ENCODE peak calls at places on chromosome 15, in nine cellular contexts. C, U, D, B, V, Z, P, K and O are unnamed samples.

GRCh38 chr15:60740231-60740630 is 261.3 kb upstream of the ICE2 start:
- DNase-seq in Z (no peak), K (no peak), C (no peak), V (no peak), U (no peak), P (no peak), D (no peak), B (no peak), O (no peak)

GRCh38 chr15:74179983-74180688 is 6.6 kb downstream of the ISLR start:
- DNase-seq in Z (no peak), K (peak; percentile 44), P (no peak), U (no peak), C (no peak), B (peak; percentile 76), V (peak; percentile 81), D (peak; percentile 34), O (no peak)

GRCh38 chr15:89837134-89837829 is 22.6 kb upstream of the ANPEP start:
- DNase-seq in K (peak; percentile 50), Z (no peak), B (no peak), V (peak; percentile 72), D (no peak), P (no peak), U (no peak), C (no peak), O (no peak)

GRCh38 chr15:100778831-100779288 is 100.8 kb upstream of the ALDH1A3 start:
- DNase-seq in D (no peak), K (no peak), B (peak; percentile 57), V (no peak), C (no peak), Z (no peak), P (peak; percentile 3), U (no peak), O (no peak)

GRCh38 chr15:57273366-57273765 is 102.9 kb upstream of the CGNL1 start:
- DNase-seq in V (no peak), K (no peak), P (no peak), Z (no peak), D (no peak), U (no peak), C (no peak), B (no peak), O (no peak)

GRCh38 chr15:94234300-94234699 is 2.9 kb downstream of the MCTP2 start:
- DNase-seq in D (no peak), V (no peak), C (no peak), P (no peak), K (no peak), B (no peak), Z (peak; percentile 57), U (no peak), O (no peak)

GRCh38 chr15:41495736-41496599 is 2.3 kb downstream of the ITPKA start:
- DNase-seq in Z (no peak), P (no peak), U (peak; percentile 60), V (no peak), C (no peak), K (no peak), D (no peak), B (no peak), O (no peak)

GRCh38 chr15:57550640-57551039 is 41.1 kb upstream of the MYZAP start:
- DNase-seq in C (no peak), D (no peak), Z (no peak), B (no peak), K (no peak), U (no peak), P (no peak), V (no peak), O (no peak)

GRCh38 chr15:55742498-55742926 is 440 bp downstream of the PRTG start:
- DNase-seq in C (no peak), Z (no peak), D (no peak), P (peak; percentile 18), K (peak; percentile 18), V (peak; percentile 50), U (peak; percentile 49), B (peak; percentile 72), O (peak; percentile 18)

GRCh38 chr15:57335326-57336118 is 40.8 kb upstream of the CGNL1 start:
- DNase-seq in P (no peak), U (no peak), K (no peak), V (no peak), C (no peak), D (peak; percentile 69), B (no peak), Z (no peak), O (no peak)

GRCh38 chr15:29454506-29454905 is 184.9 kb upstream of the NSMCE3 start:
- DNase-seq in K (no peak), C (no peak), D (no peak), B (no peak), V (no peak), U (no peak), P (no peak), Z (no peak), O (no peak)

GRCh38 chr15:84689858-84690257 is 26.1 kb downstream of the SEC11A start:
- DNase-seq in K (no peak), Z (no peak), D (no peak), U (no peak), B (no peak), C (no peak), V (no peak), P (no peak), O (no peak)

GRCh38 chr15:67043939-67044771 is 21.2 kb upstream of the SMAD3 start:
- DNase-seq in K (peak; percentile 85), V (peak; percentile 95), U (peak; percentile 48), Z (no peak), D (no peak), B (no peak), C (no peak), P (no peak), O (no peak)

GRCh38 chr15:36643551-36643950 is 64.1 kb downstream of the CDIN1 start:
- DNase-seq in P (no peak), D (no peak), B (no peak), C (no peak), U (no peak), V (peak; percentile 74), K (no peak), Z (no peak), O (no peak)

GRCh38 chr15:71565636-71566160 is 244.7 kb upstream of the NR2E3 start:
- DNase-seq in P (no peak), C (no peak), V (no peak), Z (no peak), U (no peak), B (no peak), K (no peak), D (no peak), O (no peak)

GRCh38 chr15:70627734-70628541 is 135.4 kb downstream of the UACA start:
- DNase-seq in B (no peak), C (no peak), V (peak; percentile 65), P (no peak), D (no peak), U (no peak), K (peak; percentile 40), Z (no peak), O (no peak)

GRCh38 chr15:75200765-75201608 is 695 bp upstream of the C15orf39 start:
- DNase-seq in D (no peak), B (peak; percentile 78), Z (no peak), U (no peak), K (no peak), C (no peak), P (peak; percentile 66), V (peak; percentile 11), O (peak; percentile 31)

GRCh38 chr15:48242015-48242414 is 35.9 kb downstream of the SLC12A1 start:
- DNase-seq in K (no peak), Z (no peak), C (no peak), U (no peak), V (no peak), D (no peak), B (no peak), P (no peak), O (no peak)

GRCh38 chr15:76843269-76843668 is 61.9 kb downstream of the SCAPER start:
- DNase-seq in D (no peak), K (no peak), V (no peak), P (no peak), B (no peak), Z (no peak), C (no peak), U (no peak), O (no peak)

DNA sequence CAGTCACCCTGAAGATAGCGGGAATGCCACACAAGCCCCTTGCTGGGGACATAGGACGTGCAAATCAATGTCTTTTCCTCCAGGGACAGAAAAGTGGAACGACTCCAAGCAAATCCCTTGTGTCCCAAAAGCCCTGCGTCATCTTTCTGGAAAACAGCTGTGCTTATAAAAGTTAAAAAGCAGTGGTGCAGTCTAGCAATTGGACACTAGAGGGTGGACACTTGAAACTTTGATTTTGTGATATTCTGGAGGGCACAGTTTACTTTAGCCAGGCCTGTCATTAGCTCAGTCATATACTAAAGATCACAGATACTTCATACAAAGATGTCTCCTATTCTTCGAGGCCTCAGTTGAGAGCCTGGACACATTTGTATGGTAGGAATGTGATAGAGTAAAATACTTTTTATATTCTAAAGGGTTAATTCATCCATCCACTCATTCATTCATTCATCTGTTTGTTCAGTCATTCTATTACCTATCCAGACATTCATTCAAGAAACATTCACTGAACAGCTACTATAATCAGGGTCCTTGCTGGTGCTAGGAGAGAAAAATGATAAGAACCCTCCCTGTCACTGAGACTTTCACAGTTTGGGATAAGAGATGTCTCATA is 63.8 kb upstream of the ANKRD34C start:
- DNase-seq in P (no peak), C (no peak), Z (no peak), D (peak; percentile 36), K (peak; percentile 8), B (no peak), V (peak; percentile 4), U (no peak), O (no peak)
- TF ChIP-seq CTCF in P (no peak), C (peak; percentile 40), Z (no peak), D (peak; percentile 64), K (peak; percentile 43), B (no peak), V (peak; percentile 48), U (peak; percentile 67), O (no peak)

GRCh38 chr15:80180468-80180867 is 27.7 kb downstream of the FAH start:
- DNase-seq in B (no peak), V (no peak), C (no peak), K (no peak), U (no peak), Z (no peak), P (no peak), D (no peak), O (no peak)
- TF ChIP-seq CTCF in B (no peak), V (no peak), C (no peak), K (no peak), U (no peak), Z (no peak), P (no peak), D (no peak), O (no peak)

GRCh38 chr15:62765916-62766315 is 276.6 kb upstream of the TPM1 start:
- DNase-seq in D (no peak), U (no peak), V (no peak), P (no peak), K (no peak), Z (no peak), B (no peak), C (no peak), O (no peak)
- TF ChIP-seq CTCF in D (no peak), U (no peak), V (no peak), P (no peak), K (no peak), Z (no peak), B (no peak), C (no peak), O (no peak)

DNA sequence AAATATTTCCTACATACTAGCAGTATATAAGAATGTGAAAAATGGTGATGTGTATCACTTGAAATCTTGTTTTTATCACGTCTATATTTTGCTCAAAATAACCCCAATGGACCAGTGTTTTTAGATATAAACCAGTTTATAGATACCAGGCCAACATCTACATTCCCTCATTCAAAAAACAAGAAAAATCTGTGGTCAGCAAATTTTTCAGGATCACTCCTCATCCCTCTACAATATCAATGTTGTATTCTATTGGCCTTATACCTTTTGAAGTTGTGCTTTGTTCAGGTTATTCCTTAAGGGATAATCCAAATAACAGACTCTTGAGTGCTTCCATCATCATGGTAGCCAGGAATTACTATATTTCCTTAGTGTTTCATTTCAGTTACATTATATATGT is 332.9 kb upstream of the ARRDC4 start:
- DNase-seq in P (no peak), B (no peak), C (no peak), D (no peak), V (no peak), Z (no peak), K (no peak), U (no peak), O (no peak)
- TF ChIP-seq CTCF in P (no peak), B (no peak), C (no peak), D (no peak), V (no peak), Z (no peak), K (no peak), U (no peak), O (no peak)